ENCODE peak calls at places on chromosomes 3 and 15, in five cellular contexts. Z is IMR-90; G is AG08395; U is stimulated activated CD8-positive, alpha-beta memory T cell treated with anti-CD3 and anti-CD28 coated beads, Interleukin-7, amount 100 ng/mL, for 1 hour; O is breast epithelium. D is an unnamed sample.
A peak's percentile ranks its signal among the peaks of the same experiment; 100 is the strongest.

GRCh38 chr3:179852117-179852886 is 184.4 kb downstream of the PEX5L start:
- DNase-seq in Z (peak; percentile 92), G (no peak), U (no peak), O (no peak), D (no peak)

GRCh38 chr3:39146611-39147373 is 6.6 kb downstream of the CSRNP1 start:
- DNase-seq in Z (peak; percentile 98), O (peak; percentile 74), G (peak; percentile 92), U (no peak), D (peak; percentile 79)

GRCh38 chr15:100780208-100780800 is 99.3 kb upstream of the ALDH1A3 start:
- DNase-seq in U (no peak), Z (no peak), O (no peak), G (no peak), D (peak; percentile 63)

GRCh38 chr15:70046716-70047369 is 50.9 kb downstream of the TLE3 start:
- DNase-seq in G (no peak), Z (no peak), U (no peak), O (no peak), D (no peak)

GRCh38 chr15:92711457-92711831 is 55.9 kb upstream of the FAM174B start:
- DNase-seq in U (no peak), O (no peak), G (no peak), Z (no peak), D (no peak)

GRCh38 chr3:127699098-127699945 is 26.6 kb downstream of the ABTB1 start:
- DNase-seq in U (no peak), O (no peak), G (no peak), Z (peak; percentile 75), D (no peak)

GRCh38 chr15:27025411-27026051 is 54.5 kb downstream of the GABRG3 start:
- DNase-seq in O (no peak), U (no peak), Z (no peak), G (no peak), D (no peak)

GRCh38 chr3:176896640-176897039 is 300.6 kb downstream of the TBL1XR1 start:
- DNase-seq in O (no peak), Z (no peak), U (no peak), G (no peak), D (no peak)

GRCh38 chr3:60281970-60282369 is 969.3 kb downstream of the FHIT start:
- DNase-seq in U (no peak), G (no peak), Z (peak; percentile 72), O (no peak), D (no peak)

GRCh38 chr3:49998326-49998725 is 58.4 kb downstream of the RBM6 start:
- DNase-seq in Z (peak; percentile 72), G (peak; percentile 32), U (no peak), O (no peak), D (no peak)

GRCh38 chr3:155185623-155186022 is 105.5 kb downstream of the MME start:
- DNase-seq in G (peak; percentile 63), U (no peak), O (no peak), Z (peak; percentile 75), D (no peak)

GRCh38 chr3:13276438-13277129 is 143.5 kb downstream of the NUP210 start:
- DNase-seq in O (no peak), G (no peak), U (no peak), Z (no peak), D (no peak)

GRCh38 chr3:190041333-190042041 is 79.2 kb downstream of the P3H2 start:
- DNase-seq in O (no peak), G (no peak), U (no peak), Z (peak; percentile 69), D (no peak)

GRCh38 chr3:50165388-50166308 is 10.5 kb downstream of the SEMA3F start:
- DNase-seq in Z (peak; percentile 47), G (peak; percentile 76), U (no peak), O (peak; percentile 57), D (no peak)

GRCh38 chr3:81378552-81379288 is 382.7 kb downstream of the GBE1 start:
- DNase-seq in U (no peak), O (no peak), Z (no peak), G (no peak), D (no peak)

GRCh38 chr3:56183529-56183928 is 284.7 kb downstream of the ERC2 start:
- DNase-seq in G (no peak), Z (no peak), U (no peak), O (no peak), D (no peak)

GRCh38 chr15:49589030-49589429 is 31.6 kb downstream of the FAM227B start:
- DNase-seq in O (no peak), G (no peak), Z (peak; percentile 0), U (no peak), D (no peak)

GRCh38 chr3:55305714-55306485 is 181.2 kb downstream of the WNT5A start:
- DNase-seq in G (peak; percentile 56), U (no peak), Z (peak; percentile 57), O (no peak), D (peak; percentile 61)

GRCh38 chr15:98715890-98716443 is 67.6 kb downstream of the IGF1R start:
- DNase-seq in U (no peak), O (no peak), Z (no peak), G (no peak), D (no peak)

GRCh38 chr3:45330500-45331295 is 57.7 kb upstream of the LARS2 start:
- DNase-seq in G (no peak), U (no peak), Z (no peak), O (no peak), D (no peak)

GRCh38 chr15:31344266-31344665 is 17.6 kb downstream of the KLF13 start:
- DNase-seq in U (no peak), O (no peak), G (no peak), Z (no peak), D (no peak)

GRCh38 chr3:136672457-136672856 is 79.7 kb downstream of the STAG1 start:
- DNase-seq in U (no peak), Z (no peak), O (no peak), G (no peak), D (no peak)

GRCh38 chr3:179933079-179933478 is 103.7 kb downstream of the PEX5L start:
- DNase-seq in Z (no peak), U (no peak), G (no peak), O (no peak), D (no peak)

GRCh38 chr3:184440161-184440560 is 60.3 kb downstream of the CHRD start:
- DNase-seq in G (no peak), Z (no peak), O (no peak), U (no peak), D (no peak)

GRCh38 chr15:84570164-84570692 is 30.6 kb upstream of the ZSCAN2 start:
- DNase-seq in U (peak; percentile 3), O (no peak), G (peak; percentile 41), Z (no peak), D (peak; percentile 94)

GRCh38 chr3:11290743-11291680 is 18.8 kb downstream of the ATG7 start:
- DNase-seq in G (no peak), O (no peak), Z (peak; percentile 84), U (no peak), D (no peak)

GRCh38 chr15:28901587-28901980 is 15.8 kb downstream of the APBA2 start:
- DNase-seq in U (no peak), G (no peak), Z (no peak), O (no peak), D (peak; percentile 63)

GRCh38 chr3:13795816-13796215 is 84.1 kb downstream of the WNT7A start:
- DNase-seq in O (no peak), Z (no peak), G (no peak), U (no peak), D (no peak)

GRCh38 chr15:70741107-70741511 is 22.2 kb downstream of the UACA start:
- DNase-seq in U (no peak), O (peak; percentile 70), G (peak; percentile 60), Z (peak; percentile 90), D (peak; percentile 90)

GRCh38 chr3:119530418-119530817 is 29.0 kb downstream of the CD80 start:
- DNase-seq in G (no peak), Z (no peak), U (no peak), O (no peak), D (no peak)

GRCh38 chr15:33242165-33242564 is 47.7 kb upstream of the FMN1 start:
- DNase-seq in U (no peak), G (peak; percentile 18), Z (peak; percentile 27), O (peak; percentile 50), D (no peak)

GRCh38 chr3:138861755-138862333 is 27.1 kb upstream of the PIK3CB start:
- DNase-seq in Z (peak; percentile 81), G (peak; percentile 52), U (no peak), O (no peak), D (no peak)

D was measured in lower leg skin.